ENCODE peak calls at places on chromosomes 3 and 15, in seven cellular contexts. D is endodermal cell; T is CD8-positive, alpha-beta memory T cell; C is adipocyte; S is NCI-H1694; F is osteocyte; M is glutamatergic neuron. O is an unnamed sample.

GRCh38 chr3:62718515-62719320 is 156.5 kb downstream of the CADPS start:
- DNase-seq in D (peak), T (no peak), C (no peak), S (no peak), F (no peak), M (peak), O (no peak)

GRCh38 chr3:20232906-20233305 is 46.9 kb upstream of the SGO1 start:
- DNase-seq in D (no peak), T (no peak), C (no peak), S (no peak), F (no peak), M (no peak), O (no peak)

GRCh38 chr3:129001817-129002572 is 891 bp downstream of the EFCC1 start:
- DNase-seq in D (peak), T (no peak), C (peak), S (no peak), F (no peak), M (peak), O (no peak)

GRCh38 chr3:5188419-5189405 is 1.2 kb downstream of the EDEM1 start:
- DNase-seq in D (peak), T (peak), C (peak), S (no peak), F (no peak), M (no peak), O (peak)

GRCh38 chr15:27088584-27089232 is 117.7 kb downstream of the GABRG3 start:
- DNase-seq in D (no peak), T (no peak), C (no peak), S (no peak), F (no peak), M (no peak), O (no peak)

GRCh38 chr15:77420610-77421369 is at the start of gene HMG20A:
- DNase-seq in D (peak), T (no peak), C (peak), S (peak), F (peak), M (peak), O (peak)

GRCh38 chr3:141326123-141326522 is 42.2 kb upstream of the ZBTB38 start:
- DNase-seq in D (no peak), T (no peak), C (no peak), S (no peak), F (no peak), M (no peak), O (no peak)

GRCh38 chr3:115790759-115791158 is 167.4 kb downstream of the GAP43 start:
- DNase-seq in D (peak), T (no peak), C (peak), S (no peak), F (no peak), M (no peak), O (peak)

GRCh38 chr3:192816274-192816853 is 89.0 kb upstream of the FGF12 start:
- DNase-seq in D (peak), T (no peak), C (peak), S (peak), F (no peak), M (no peak), O (peak)

GRCh38 chr15:77543159-77543882 is 89.4 kb downstream of the LINGO1 start:
- DNase-seq in D (peak), T (peak), C (peak), S (peak), F (peak), M (peak), O (peak)

GRCh38 chr15:77897896-77898406 is 179.6 kb downstream of the TBC1D2B start:
- DNase-seq in D (no peak), T (no peak), C (no peak), S (no peak), F (no peak), M (no peak), O (no peak)

GRCh38 chr3:40782086-40782721 is 257.4 kb downstream of the ZNF621 start:
- DNase-seq in D (peak), T (no peak), C (no peak), S (no peak), F (no peak), M (no peak), O (no peak)

GRCh38 chr3:23330568-23330967 is 127.4 kb downstream of the UBE2E2 start:
- DNase-seq in D (no peak), T (no peak), C (peak), S (no peak), F (no peak), M (no peak), O (peak)

GRCh38 chr3:194685050-194685722 is 497 bp upstream of the FAM43A start:
- DNase-seq in D (no peak), T (peak), C (no peak), S (no peak), F (no peak), M (no peak), O (no peak)

GRCh38 chr3:129016366-129016724 is 15.2 kb downstream of the EFCC1 start:
- DNase-seq in D (no peak), T (peak), C (no peak), S (peak), F (no peak), M (no peak), O (no peak)

GRCh38 chr15:40906101-40906946 is 12.1 kb downstream of the VPS18 start:
- DNase-seq in D (peak), T (peak), C (peak), S (peak), F (peak), M (peak), O (peak)

GRCh38 chr3:52912885-52913731 is 15.8 kb upstream of the STIMATE start:
- DNase-seq in D (no peak), T (no peak), C (no peak), S (no peak), F (no peak), M (no peak), O (no peak)

GRCh38 chr3:140091143-140091542 is 156.2 kb downstream of the CLSTN2 start:
- DNase-seq in D (no peak), T (no peak), C (peak), S (no peak), F (no peak), M (no peak), O (peak)

GRCh38 chr3:13073042-13073906 is at the start of gene IQSEC1:
- DNase-seq in D (peak), T (peak), C (peak), S (no peak), F (no peak), M (peak), O (no peak)

GRCh38 chr3:149654188-149654601 is 3.6 kb downstream of the WWTR1 start:
- DNase-seq in D (no peak), T (no peak), C (peak), S (no peak), F (no peak), M (no peak), O (peak)

GRCh38 chr3:172210355-172210754 is 171.0 kb downstream of the FNDC3B start:
- DNase-seq in D (no peak), T (no peak), C (no peak), S (no peak), F (no peak), M (no peak), O (no peak)

GRCh38 chr15:77042955-77043920 is 27.7 kb downstream of the TSPAN3 start:
- DNase-seq in D (no peak), T (no peak), C (no peak), S (no peak), F (no peak), M (no peak), O (no peak)

GRCh38 chr3:138950006-138950644 is 3.1 kb downstream of the FOXL2NB start:
- DNase-seq in D (peak), T (no peak), C (peak), S (no peak), F (no peak), M (peak), O (no peak)

GRCh38 chr3:54008099-54008498 is 114.3 kb upstream of the CACNA2D3 start:
- DNase-seq in D (no peak), T (no peak), C (no peak), S (no peak), F (no peak), M (no peak), O (no peak)

GRCh38 chr15:43487271-43487895 is 5.6 kb downstream of the TP53BP1 start:
- DNase-seq in D (no peak), T (no peak), C (no peak), S (no peak), F (no peak), M (no peak), O (peak)

GRCh38 chr15:39641187-39641889 is 60.5 kb downstream of the THBS1 start:
- DNase-seq in D (no peak), T (peak), C (no peak), S (no peak), F (no peak), M (no peak), O (no peak)

GRCh38 chr3:170740726-170741591 is 129.0 kb downstream of the RPL22L1 start:
- DNase-seq in D (no peak), T (no peak), C (peak), S (no peak), F (no peak), M (no peak), O (peak)

GRCh38 chr3:18712713-18713575 is 287.8 kb upstream of the SATB1 start:
- DNase-seq in D (no peak), T (no peak), C (no peak), S (no peak), F (no peak), M (no peak), O (no peak)

GRCh38 chr3:168047190-168047795 is 48.4 kb downstream of the GOLIM4 start:
- DNase-seq in D (no peak), T (peak), C (peak), S (peak), F (no peak), M (no peak), O (peak)

GRCh38 chr15:38714309-38715072 is 149.9 kb upstream of the RASGRP1 start:
- DNase-seq in D (no peak), T (no peak), C (peak), S (no peak), F (peak), M (no peak), O (peak)

O was measured in fibroblast of gingiva.